ENCODE peak calls at places on chromosomes 3 and 15, in four cellular contexts. B, T, I and A are unnamed samples.

GRCh38 chr15:100457201-100457600 is 71.5 kb downstream of the CERS3 start:
- DNase-seq in I (no peak), T (no peak), B (no peak), A (no peak)

GRCh38 chr15:99248000-99248727 is 1.2 kb downstream of the TTC23 start:
- DNase-seq in T (no peak), I (no peak), B (no peak), A (no peak)

GRCh38 chr15:90588427-90588826 is 58.7 kb downstream of the CRTC3 start:
- DNase-seq in I (no peak), B (peak), T (peak), A (no peak)

GRCh38 chr3:194270627-194271458 is 80.3 kb downstream of the CPN2 start:
- DNase-seq in B (no peak), T (no peak), I (peak), A (no peak)

GRCh38 chr3:128152419-128153155 is 694 bp upstream of the EEFSEC start:
- DNase-seq in T (peak), B (peak), I (peak), A (no peak)

GRCh38 chr15:33086500-33087141 is 107.9 kb downstream of the FMN1 start:
- DNase-seq in B (no peak), I (peak), T (peak), A (no peak)

GRCh38 chr3:48688032-48688736 is 2.5 kb upstream of the NCKIPSD start:
- DNase-seq in I (no peak), B (no peak), T (no peak), A (no peak)

GRCh38 chr15:96470682-96471290 is 140.3 kb downstream of the NR2F2 start:
- DNase-seq in I (no peak), B (no peak), T (no peak), A (no peak)

GRCh38 chr3:90035643-90036042 is 928.2 kb downstream of the EPHA3 start:
- DNase-seq in B (no peak), T (no peak), I (no peak), A (no peak)

GRCh38 chr3:37132334-37132733 is 42.0 kb downstream of the LRRFIP2 start:
- DNase-seq in B (no peak), T (no peak), I (no peak), A (no peak)

GRCh38 chr3:69406156-69406555 is 20.3 kb upstream of the FRMD4B start:
- DNase-seq in B (no peak), T (no peak), I (no peak), A (no peak)

GRCh38 chr15:57345584-57345983 is 30.7 kb upstream of the CGNL1 start:
- DNase-seq in T (peak), I (peak), B (no peak), A (no peak)

GRCh38 chr3:113405180-113405579 is 36.1 kb downstream of the CFAP44 start:
- DNase-seq in B (no peak), I (no peak), T (no peak), A (no peak)

GRCh38 chr3:72768976-72769375 is 79.3 kb downstream of the SHQ1 start:
- DNase-seq in T (no peak), B (no peak), I (no peak), A (no peak)

GRCh38 chr15:67067161-67067853 is 1.9 kb downstream of the SMAD3 start:
- DNase-seq in B (no peak), T (no peak), I (no peak), A (no peak)
- TF ChIP-seq PHF8 in B (no peak), T (no peak), I (no peak), A (no peak)

GRCh38 chr3:124559650-124560405 is 170.4 kb upstream of the UMPS start:
- DNase-seq in B (peak), T (peak), I (peak), A (peak)

GRCh38 chr3:124560406-124561215 is 169.6 kb upstream of the UMPS start:
- DNase-seq in B (no peak), T (no peak), I (no peak), A (no peak)

GRCh38 chr3:124557433-124558232 is 172.6 kb upstream of the UMPS start:
- DNase-seq in T (no peak), I (no peak), B (no peak), A (no peak)

GRCh38 chr3:124556636-124557035 is 173.6 kb upstream of the UMPS start:
- DNase-seq in T (no peak), B (no peak), I (no peak), A (no peak)

DNA sequence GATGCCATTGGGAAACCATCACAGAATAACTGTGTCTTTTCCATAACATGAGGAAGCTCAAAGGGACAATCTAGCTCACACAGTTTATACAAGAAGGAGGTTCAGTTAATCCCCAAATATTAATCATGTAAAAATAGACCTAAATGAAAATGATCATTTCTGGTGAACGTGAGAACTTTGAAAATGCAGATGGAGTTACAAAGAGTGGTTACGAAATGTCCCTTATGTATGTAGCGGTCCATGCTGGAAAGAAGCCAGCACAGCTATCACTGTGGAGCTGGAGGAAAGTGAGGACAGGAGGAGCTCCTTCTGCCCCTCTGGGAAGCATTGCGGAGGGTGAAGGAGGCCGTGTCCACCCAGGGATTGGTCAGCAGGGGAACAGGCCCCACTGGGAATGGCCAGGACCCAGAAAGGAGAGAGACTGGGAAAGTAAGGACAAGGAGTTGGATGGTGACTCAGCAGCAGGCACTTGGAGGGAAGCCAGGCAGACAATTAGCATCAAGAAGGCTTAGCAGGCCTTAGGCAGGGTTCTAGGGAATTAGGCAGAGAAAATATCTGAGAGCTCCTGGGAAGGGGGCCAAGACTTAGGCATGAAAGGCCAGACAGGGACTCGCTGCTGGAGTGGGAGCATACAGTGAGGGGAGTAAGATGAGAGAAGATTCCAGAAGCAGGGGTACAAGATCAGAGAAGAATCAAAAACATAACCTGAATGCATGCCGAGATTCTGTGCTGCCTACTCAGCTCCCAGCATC is 171.2 kb upstream of the UMPS start:
- DNase-seq in I (no peak), T (peak), B (no peak), A (no peak)
- H3K4me3 ChIP-seq in I (no peak), T (no peak), B (no peak), A (no peak)

DNA sequence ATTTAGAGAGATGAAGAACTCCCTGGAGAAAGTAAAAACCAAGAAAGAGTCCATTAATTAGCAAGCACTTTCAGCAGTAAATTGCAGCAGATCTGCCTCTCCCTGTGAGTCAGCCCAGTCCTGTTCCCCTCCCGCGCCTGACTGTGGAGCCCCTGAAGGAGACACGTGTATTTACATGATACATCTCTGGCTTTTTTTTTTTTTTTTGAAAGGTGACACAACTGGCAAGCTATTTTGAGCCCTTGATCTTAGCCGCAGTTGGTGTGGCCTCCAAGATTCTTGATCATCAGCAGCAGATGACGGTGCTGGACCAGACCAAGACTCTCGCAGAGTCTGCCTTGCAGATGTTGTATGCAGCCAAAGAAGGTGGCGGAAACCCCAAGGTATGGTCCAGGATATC is 271.8 kb upstream of the TPM1 start:
- DNase-seq in I (no peak), T (no peak), B (no peak), A (no peak)
- TF ChIP-seq PHF8 in I (no peak), T (no peak), B (no peak), A (no peak)

DNA sequence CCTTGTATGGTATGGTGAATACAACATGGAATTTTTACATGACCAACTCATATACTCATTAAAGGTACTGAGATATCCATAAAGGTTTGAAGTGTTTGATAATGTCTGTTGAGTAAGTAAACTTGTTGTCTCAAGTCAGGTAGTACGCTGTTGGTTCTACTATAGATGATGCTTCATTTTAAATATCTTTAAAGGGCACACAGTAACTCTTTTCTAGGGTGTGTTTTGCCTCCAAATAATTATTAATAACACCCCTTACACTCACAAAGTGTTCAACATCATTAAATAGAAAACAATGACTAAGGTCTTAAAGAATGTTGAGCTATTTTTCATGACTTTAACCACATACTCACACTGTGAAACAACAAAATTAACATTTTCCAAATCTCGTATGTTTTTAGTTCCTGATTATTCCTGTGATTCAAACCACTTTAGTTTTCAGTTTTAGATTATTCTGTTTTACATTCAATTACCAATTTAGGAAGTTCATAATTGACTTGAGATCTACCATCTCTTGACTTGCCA is 220.0 kb upstream of the NANOGP8 start:
- DNase-seq in I (no peak), T (no peak), B (no peak), A (no peak)
- H3K4me3 ChIP-seq in I (no peak), T (no peak), B (no peak), A (no peak)

DNA sequence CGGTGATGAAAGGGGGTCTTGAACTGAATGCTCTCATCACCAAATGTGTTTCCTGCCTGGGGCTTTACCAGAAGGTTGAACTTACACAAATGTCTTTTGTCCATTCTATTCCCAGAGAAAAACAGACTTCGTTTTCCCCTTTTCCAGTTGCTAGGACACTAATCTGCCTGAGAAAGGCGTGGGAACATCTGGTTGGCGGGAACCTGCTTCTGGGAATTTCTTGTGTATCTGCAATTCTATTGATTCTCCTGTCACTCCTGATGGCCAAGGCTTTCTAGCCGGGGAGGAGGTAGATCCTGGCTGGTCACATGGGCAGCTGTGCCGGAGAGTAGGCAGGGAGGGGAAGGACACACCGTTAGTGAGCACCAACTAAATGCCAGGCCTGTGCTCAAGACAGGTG is 31.1 kb upstream of the CCDC174 start:
- DNase-seq in B (no peak), T (no peak), I (no peak), A (no peak)
- TF ChIP-seq PHF8 in B (no peak), T (no peak), I (no peak), A (no peak)

GRCh38 chr15:92393994-92394326 is 279 bp downstream of the ST8SIA2 start:
- DNase-seq in T (no peak), B (no peak), I (no peak), A (no peak)
- H3K4me3 ChIP-seq in T (peak), B (no peak), I (no peak), A (peak)

DNA sequence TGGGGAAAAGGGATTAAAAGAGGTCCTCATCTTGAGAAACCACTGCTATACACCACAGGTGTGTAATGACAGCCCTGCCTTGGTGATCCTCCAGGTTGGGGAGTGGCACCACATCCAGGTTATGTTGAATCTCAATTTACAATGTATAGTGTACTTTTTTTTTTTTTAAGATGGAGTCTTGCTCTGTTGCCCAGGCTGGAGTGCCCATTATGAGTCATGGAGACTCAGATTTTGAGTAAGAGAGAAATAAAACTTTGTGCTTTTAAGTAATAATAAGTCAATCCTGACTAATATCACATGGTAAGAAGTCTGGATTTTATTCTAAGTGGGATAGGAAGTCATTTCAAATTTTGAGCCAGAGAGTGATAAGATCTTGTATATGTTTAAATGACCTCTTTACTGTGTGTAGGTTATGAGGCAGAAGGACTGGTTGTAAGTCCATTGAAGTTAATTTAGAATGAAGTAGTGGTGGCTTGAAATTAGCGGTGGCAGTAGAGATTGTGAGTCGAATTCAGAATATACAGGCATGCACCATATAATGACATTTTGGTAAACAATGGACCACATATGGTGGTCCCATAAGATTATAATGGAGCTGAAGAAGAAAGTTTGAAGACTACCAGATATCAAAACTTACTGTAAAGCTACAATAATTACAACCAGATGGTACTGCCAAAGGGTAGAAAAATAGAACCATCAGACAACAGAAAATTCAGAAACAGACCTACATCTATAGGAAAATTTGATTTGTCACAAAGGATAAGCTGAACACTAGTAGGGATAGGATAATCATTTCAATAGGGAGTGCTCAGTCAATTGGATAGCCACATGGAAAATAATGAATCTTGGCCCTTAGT is 20.7 kb downstream of the POPDC2 start:
- DNase-seq in I (no peak), T (no peak), B (no peak), A (no peak)
- TF ChIP-seq PHF8 in I (no peak), T (no peak), B (no peak), A (no peak)